ENCODE peak calls at places on chromosomes 5 and 9, in six cellular contexts. A is stomach, K is endothelial cell of umbilical vein, C is Peyer's patch, Q is lower leg skin, I is heart left ventricle. L is an unnamed sample.

GRCh38 chr5:55665065-55665464 is 47.1 kb downstream of the SLC38A9 start:
- DNase-seq in A (no peak), K (no peak), C (no peak), Q (no peak), I (no peak), L (no peak)

GRCh38 chr9:132351404-132352050 is 3.3 kb downstream of the SETX start:
- DNase-seq in A (no peak), K (no peak), C (no peak), Q (no peak), I (no peak), L (no peak)

GRCh38 chr9:132639322-132639721 is 30.5 kb downstream of the DDX31 start:
- DNase-seq in A (no peak), K (no peak), C (peak), Q (no peak), I (no peak), L (no peak)

GRCh38 chr5:148831590-148832565 is 5.5 kb downstream of the ADRB2 start:
- DNase-seq in A (no peak), K (no peak), C (peak), Q (peak), I (no peak), L (peak)

GRCh38 chr5:84383816-84384603 is 670 bp downstream of the EDIL3 start:
- DNase-seq in A (no peak), K (peak), C (no peak), Q (no peak), I (peak), L (no peak)

GRCh38 chr5:41995193-41995592 is 70.1 kb downstream of the FBXO4 start:
- DNase-seq in A (no peak), K (no peak), C (no peak), Q (no peak), I (no peak), L (no peak)

GRCh38 chr5:150458819-150459557 is 9.4 kb upstream of the RPS14 start:
- DNase-seq in A (peak), K (peak), C (peak), Q (peak), I (peak), L (peak)

GRCh38 chr5:83708170-83708569 is 12.5 kb downstream of the HAPLN1 start:
- DNase-seq in A (no peak), K (no peak), C (no peak), Q (no peak), I (no peak), L (no peak)

GRCh38 chr9:111029260-111029659 is 9.0 kb downstream of the LPAR1 start:
- DNase-seq in A (no peak), K (no peak), C (no peak), Q (no peak), I (no peak), L (no peak)

GRCh38 chr9:19379283-19379682 is 753 bp downstream of the RPS6 start:
- DNase-seq in A (no peak), K (no peak), C (no peak), Q (no peak), I (no peak), L (no peak)

GRCh38 chr5:150434502-150434901 is 15.0 kb downstream of the RPS14 start:
- DNase-seq in A (no peak), K (no peak), C (no peak), Q (no peak), I (no peak), L (no peak)

GRCh38 chr9:19701274-19701673 is 87.6 kb downstream of the SLC24A2 start:
- DNase-seq in A (no peak), K (no peak), C (no peak), Q (no peak), I (no peak), L (no peak)

DNA sequence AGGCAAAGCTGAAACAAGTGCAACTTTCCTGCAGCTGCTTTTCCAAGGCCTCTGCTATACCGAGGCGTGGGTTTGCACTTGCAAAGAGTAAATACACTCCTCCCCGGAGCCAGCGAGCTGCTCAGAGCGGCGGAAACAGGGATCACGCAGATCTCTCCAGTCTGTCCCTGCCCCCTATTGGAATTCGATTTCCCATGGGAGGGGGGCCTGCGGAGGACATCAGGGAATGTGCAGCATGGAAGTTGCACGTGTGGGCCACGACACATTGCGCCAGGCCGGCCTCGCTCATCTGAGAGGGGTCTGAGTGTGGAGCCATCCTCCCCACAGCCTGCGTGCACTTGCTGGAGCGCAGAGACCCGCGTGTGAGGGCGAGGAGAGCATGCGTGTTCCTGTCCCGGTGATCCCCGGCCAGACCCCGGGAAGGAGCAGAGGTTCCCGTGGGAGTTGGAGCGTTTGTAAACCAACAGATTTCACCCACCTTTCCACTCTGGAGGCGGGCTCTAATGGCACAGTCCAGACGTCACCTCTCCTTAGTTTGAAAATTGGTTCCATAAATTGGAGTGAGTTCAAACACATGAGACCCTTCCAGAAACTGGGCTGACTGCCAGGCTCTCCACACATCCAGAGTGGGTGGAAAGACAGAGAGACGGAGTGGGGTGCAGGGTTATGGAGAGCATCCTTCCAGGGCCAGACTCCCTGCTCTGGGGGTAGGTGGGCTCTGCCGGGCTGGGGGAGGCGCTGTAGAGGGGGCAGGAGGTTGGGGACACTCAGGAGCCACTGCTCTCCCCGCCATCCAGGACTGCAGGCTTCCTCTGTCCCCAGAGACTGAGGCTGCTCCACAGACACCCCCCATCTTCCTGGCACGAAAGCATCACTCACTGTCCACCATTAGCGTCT is 104.5 kb upstream of the PHYKPL start:
- DNase-seq in A (peak), K (no peak), C (no peak), Q (no peak), I (no peak), L (peak)
- TF ChIP-seq POLR2A in A (no peak), K (no peak), C (no peak), Q (no peak), I (no peak), L (no peak)

DNA sequence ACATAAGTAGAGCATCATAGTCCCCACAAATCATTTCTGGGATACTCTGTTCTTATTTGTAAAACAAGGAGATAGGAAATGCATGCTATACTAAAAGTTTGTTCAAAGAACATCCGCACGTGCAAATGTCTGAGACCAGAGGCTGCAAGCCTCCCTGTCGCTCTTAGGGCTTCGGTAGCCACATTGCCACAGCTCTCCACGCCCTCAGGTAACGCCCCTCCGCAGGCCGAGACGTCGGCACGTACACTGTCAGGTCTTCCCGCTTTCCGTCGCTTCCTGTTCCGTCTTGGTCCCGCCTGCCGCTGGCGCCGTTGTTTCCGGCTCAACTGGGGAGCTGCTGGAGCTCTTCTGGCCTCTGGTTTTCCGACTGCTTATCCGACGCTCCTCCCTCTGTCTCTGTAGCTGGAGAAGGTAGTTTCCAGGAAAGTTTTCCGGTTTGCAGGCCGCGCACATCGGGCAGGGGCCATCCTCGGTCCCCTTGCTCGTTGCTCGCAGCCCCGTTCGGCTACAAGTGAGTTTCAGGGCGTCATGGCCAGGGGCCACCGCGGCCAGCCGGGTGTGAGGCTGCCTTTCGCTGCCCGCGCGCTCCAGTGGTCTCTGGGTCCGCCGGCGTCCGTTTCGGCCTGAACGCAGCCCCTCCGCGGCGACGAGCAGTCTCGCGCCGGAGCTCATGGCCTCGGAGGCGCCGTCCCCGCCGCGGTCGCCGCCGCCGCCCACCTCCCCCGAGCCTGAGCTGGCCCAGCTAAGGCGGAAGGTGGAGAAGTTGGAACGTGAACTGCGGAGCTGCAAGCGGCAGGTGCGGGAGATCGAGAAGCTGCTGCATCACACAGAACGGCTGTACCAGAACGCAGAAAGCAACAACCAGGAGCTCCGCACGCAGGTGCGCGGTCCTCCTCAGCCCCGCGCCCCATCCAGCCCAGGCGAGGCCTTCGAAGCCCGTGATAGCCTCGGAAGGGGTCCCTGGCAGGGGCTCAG is at the start of gene AGGF1:
- DNase-seq in A (peak), K (peak), C (peak), Q (peak), I (peak), L (peak)
- TF ChIP-seq POLR2A in A (no peak), K (peak), C (peak), Q (no peak), I (peak), L (peak)

GRCh38 chr5:158537343-158537742 is 562.4 kb downstream of the EBF1 start:
- DNase-seq in A (no peak), K (no peak), C (no peak), Q (no peak), I (no peak), L (no peak)
- TF ChIP-seq POLR2A in A (no peak), K (no peak), C (no peak), Q (no peak), I (no peak), L (no peak)

GRCh38 chr9:136840877-136841645 is 1.2 kb upstream of the AJM1 start:
- DNase-seq in A (peak), K (no peak), C (peak), Q (no peak), I (no peak), L (no peak)
- TF ChIP-seq POLR2A in A (no peak), K (no peak), C (peak), Q (no peak), I (no peak), L (no peak)

DNA sequence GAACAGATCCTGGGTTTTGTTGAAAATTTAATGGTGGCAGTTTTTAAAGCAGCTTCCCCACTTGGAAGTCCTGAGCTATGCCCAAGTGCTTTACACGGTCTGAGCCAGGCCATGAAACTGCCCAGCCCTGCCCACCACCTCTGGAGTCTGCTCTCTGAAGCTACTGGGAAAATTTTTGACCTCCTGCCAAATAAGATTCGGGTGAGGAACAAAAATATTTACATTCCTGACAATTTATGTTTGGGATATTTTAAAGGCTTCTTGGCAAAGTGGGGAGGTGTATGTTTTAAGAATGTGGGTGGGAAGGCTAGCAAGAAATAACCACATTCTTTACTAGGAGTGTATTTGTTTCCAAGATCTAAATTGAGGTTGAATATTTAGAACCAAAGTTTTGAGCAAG is 50.0 kb downstream of the HACD4 start:
- DNase-seq in A (no peak), K (peak), C (no peak), Q (no peak), I (no peak), L (no peak)
- TF ChIP-seq POLR2A in A (no peak), K (no peak), C (no peak), Q (no peak), I (no peak), L (no peak)

DNA sequence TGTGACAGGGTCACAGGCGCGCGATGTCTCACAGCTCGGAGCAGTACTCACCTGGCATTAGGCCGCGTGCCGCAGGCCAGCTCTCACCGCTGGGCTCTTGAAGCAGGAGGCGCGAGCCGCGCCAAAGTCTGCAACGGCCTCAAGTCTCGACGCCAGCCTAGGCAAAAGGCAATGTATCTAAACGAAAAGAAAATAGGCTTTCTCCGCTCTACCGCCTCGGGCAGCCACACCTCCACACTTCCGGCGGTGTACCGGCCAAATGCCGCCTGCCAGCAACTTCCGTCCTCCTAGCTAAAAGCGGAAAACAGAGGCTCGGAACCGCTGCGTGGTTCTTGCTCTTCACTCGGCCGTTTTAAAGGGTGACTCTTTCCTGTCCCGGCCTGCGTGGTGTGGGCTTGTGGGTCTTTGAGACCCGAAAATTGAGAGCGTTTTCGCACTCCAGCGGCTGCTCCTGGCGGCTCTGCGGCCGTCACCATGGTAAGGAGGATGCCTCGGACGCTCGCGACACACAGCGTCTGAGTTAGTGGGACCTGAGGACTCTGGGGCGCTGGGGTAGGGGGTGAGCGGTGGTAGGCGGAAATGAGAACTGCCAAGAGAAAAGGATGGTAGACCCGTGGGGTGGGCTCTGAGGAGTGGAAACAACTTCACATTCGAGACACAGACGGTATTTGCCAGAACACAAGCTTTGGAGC is at the start of the genes GFM2 and NSA2:
- DNase-seq in A (peak), K (peak), C (peak), Q (peak), I (peak), L (peak)
- TF ChIP-seq POLR2A in A (no peak), K (peak), C (peak), Q (no peak), I (peak), L (peak)

DNA sequence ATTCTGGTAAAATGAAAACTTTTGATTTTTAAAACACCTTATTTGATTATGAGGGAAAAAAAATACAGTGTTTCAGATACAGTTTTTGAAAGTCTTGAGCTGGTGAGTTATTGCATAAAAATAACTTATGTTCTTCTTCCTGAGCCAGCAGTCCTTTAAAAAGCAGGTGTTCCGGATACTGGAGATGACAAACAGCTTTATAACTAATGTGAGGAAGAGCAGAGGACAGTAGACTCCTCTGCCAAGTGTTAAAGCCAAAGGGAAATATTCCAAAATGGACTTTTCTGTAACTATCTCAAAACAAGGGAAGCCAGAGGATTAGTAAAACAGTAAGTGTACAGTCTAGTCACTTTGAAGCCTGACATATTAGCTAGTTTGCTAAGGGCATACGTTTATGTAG is 11.1 kb upstream of the SNCAIP start:
- DNase-seq in A (no peak), K (no peak), C (no peak), Q (no peak), I (no peak), L (no peak)
- TF ChIP-seq POLR2A in A (no peak), K (no peak), C (no peak), Q (no peak), I (no peak), L (no peak)

DNA sequence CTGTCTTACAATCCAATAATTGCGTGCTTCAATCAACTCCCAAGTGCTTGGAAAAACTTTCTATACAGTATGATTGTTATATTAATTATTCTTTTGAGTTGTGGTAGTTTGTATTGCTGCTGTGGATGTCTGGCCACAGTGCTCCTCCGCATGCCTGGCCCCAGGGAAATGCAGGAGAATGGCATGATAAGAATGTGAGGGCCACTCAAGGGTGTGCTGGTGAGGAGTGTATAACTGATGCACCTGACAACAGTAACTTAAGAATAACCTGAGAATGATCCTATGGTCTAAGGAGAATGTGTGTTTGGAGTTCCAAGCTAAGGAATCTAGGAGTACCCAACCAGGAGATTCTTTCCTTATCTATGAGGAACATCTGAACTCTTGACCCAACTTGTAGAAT is 152.9 kb upstream of the APC start:
- DNase-seq in A (no peak), K (no peak), C (no peak), Q (no peak), I (no peak), L (no peak)
- TF ChIP-seq POLR2A in A (no peak), K (no peak), C (no peak), Q (no peak), I (no peak), L (no peak)

L was measured in sigmoid colon.